ENCODE peak calls at places on chromosomes 2 and 18, in four cellular contexts. Z is AG20443, D is RWPE1, C is psoas muscle. N is an unnamed sample.

GRCh38 chr2:17877811-17878221 is 651 bp upstream of the KCNS3 start:
- DNase-seq in Z (peak), D (no peak), C (no peak), N (no peak)

GRCh38 chr2:168060956-168061750 is 186.2 kb downstream of the STK39 start:
- DNase-seq in Z (peak), D (no peak), C (no peak), N (no peak)

GRCh38 chr2:26901326-26902183 is 53.6 kb downstream of the DPYSL5 start:
- DNase-seq in Z (no peak), D (no peak), C (no peak), N (no peak)

GRCh38 chr2:44767691-44768090 is 173.8 kb upstream of the SIX3 start:
- DNase-seq in Z (no peak), D (no peak), C (no peak), N (no peak)

GRCh38 chr2:96100893-96101304 is 15.5 kb downstream of the ADRA2B start:
- DNase-seq in Z (no peak), D (no peak), C (no peak), N (no peak)

GRCh38 chr2:10167316-10167715 is 44.8 kb downstream of the RRM2 start:
- DNase-seq in Z (no peak), D (no peak), C (no peak), N (no peak)

GRCh38 chr2:21841341-21841740 is 717.6 kb downstream of the TDRD15 start:
- DNase-seq in Z (no peak), D (no peak), C (no peak), N (no peak)

GRCh38 chr2:222615320-222615719 is 40.6 kb downstream of the FARSB start:
- DNase-seq in Z (no peak), D (no peak), C (no peak), N (no peak)

GRCh38 chr2:75309596-75310290 is 110.4 kb upstream of the TACR1 start:
- DNase-seq in Z (no peak), D (peak), C (no peak), N (no peak)

GRCh38 chr18:80231151-80231550 is 16.2 kb downstream of the PARD6G start:
- DNase-seq in Z (peak), D (no peak), C (no peak), N (no peak)

GRCh38 chr2:238696786-238697185 is 151.1 kb upstream of the TWIST2 start:
- DNase-seq in Z (no peak), D (no peak), C (no peak), N (no peak)

GRCh38 chr2:67574230-67574629 is 177.1 kb downstream of the ETAA1 start:
- DNase-seq in Z (peak), D (peak), C (no peak), N (no peak)

GRCh38 chr2:119234021-119235019 is 10.7 kb downstream of the STEAP3 start:
- DNase-seq in Z (no peak), D (no peak), C (no peak), N (no peak)

GRCh38 chr2:239394346-239394945 is 6.4 kb downstream of the HDAC4 start:
- DNase-seq in Z (no peak), D (no peak), C (no peak), N (no peak)

GRCh38 chr2:177172034-177172880 is 40.3 kb upstream of the HNRNPA3 start:
- DNase-seq in Z (peak), D (peak), C (no peak), N (peak)

GRCh38 chr2:45938649-45939511 is 287.4 kb downstream of the PRKCE start:
- DNase-seq in Z (peak), D (peak), C (peak), N (peak)

GRCh38 chr2:49044265-49044664 is 110.0 kb downstream of the FSHR start:
- DNase-seq in Z (no peak), D (no peak), C (no peak), N (no peak)

GRCh38 chr2:240998706-240999000 is 235 bp downstream of the SNED1 start:
- DNase-seq in Z (no peak), D (no peak), C (no peak), N (no peak)

GRCh38 chr2:47237375-47238357 is 82.6 kb upstream of the STPG4 start:
- DNase-seq in Z (peak), D (no peak), C (peak), N (no peak)

GRCh38 chr2:221429741-221430491 is 142.2 kb downstream of the EPHA4 start:
- DNase-seq in Z (peak), D (no peak), C (no peak), N (no peak)

GRCh38 chr2:238847841-238848565 is at the start of gene TWIST2:
- DNase-seq in Z (peak), D (peak), C (peak), N (no peak)

GRCh38 chr2:48530033-48530804 is at the start of gene STON1:
- DNase-seq in Z (peak), D (peak), C (peak), N (peak)

GRCh38 chr2:83594841-83595720 is 864.0 kb downstream of the SUCLG1 start:
- DNase-seq in Z (no peak), D (no peak), C (no peak), N (no peak)

GRCh38 chr2:37109523-37109922 is 25.2 kb downstream of the GPATCH11 start:
- DNase-seq in Z (no peak), D (no peak), C (no peak), N (no peak)

GRCh38 chr2:85886585-85886984 is 2.2 kb downstream of the ST3GAL5 start:
- DNase-seq in Z (peak), D (peak), C (peak), N (peak)

GRCh38 chr2:154455201-154455600 is 243.3 kb upstream of the KCNJ3 start:
- DNase-seq in Z (peak), D (no peak), C (no peak), N (no peak)

GRCh38 chr2:236813806-236814205 is 244.2 kb downstream of the ACKR3 start:
- DNase-seq in Z (no peak), D (no peak), C (no peak), N (no peak)

GRCh38 chr2:186498834-186499233 is 12.8 kb downstream of the ZC3H15 start:
- DNase-seq in Z (no peak), D (no peak), C (no peak), N (no peak)

GRCh38 chr2:113977660-113978523 is 88.0 kb downstream of the ACTR3 start:
- DNase-seq in Z (peak), D (peak), C (no peak), N (peak)

GRCh38 chr2:215755651-215756350 is 257.6 kb downstream of the MREG start:
- DNase-seq in Z (peak), D (no peak), C (no peak), N (no peak)

GRCh38 chr2:101710690-101711318 is 13.3 kb downstream of the MAP4K4 start:
- DNase-seq in Z (peak), D (peak), C (no peak), N (no peak)

GRCh38 chr2:55309441-55309840 is 40.4 kb upstream of the MTIF2 start:
- DNase-seq in Z (peak), D (peak), C (no peak), N (no peak)

GRCh38 chr2:163778045-163778753 is 42.4 kb upstream of the FIGN start:
- DNase-seq in Z (peak), D (peak), C (no peak), N (peak)

GRCh38 chr2:52594036-52594435 is 1173.6 kb upstream of the CHAC2 start:
- DNase-seq in Z (no peak), D (no peak), C (no peak), N (no peak)

GRCh38 chr2:28287261-28287915 is 105.3 kb upstream of the FOSL2 start:
- DNase-seq in Z (peak), D (no peak), C (no peak), N (no peak)

GRCh38 chr2:201701591-201701990 is 3.1 kb upstream of the MPP4 start:
- DNase-seq in Z (no peak), D (no peak), C (no peak), N (no peak)

GRCh38 chr2:158667567-158667966 is 127.5 kb upstream of the DAPL1 start:
- DNase-seq in Z (no peak), D (peak), C (no peak), N (no peak)

GRCh38 chr18:48527467-48527866 is 11.4 kb upstream of the CTIF start:
- DNase-seq in Z (no peak), D (no peak), C (no peak), N (no peak)

N was measured in LoVo.